ENCODE peak calls at places on chromosomes 16 and 17, in nine cellular contexts. F is fibroblast of lung, P is tibial nerve, N is left ventricle myocardium inferior, S is breast epithelium, A is heart right ventricle, G is Caco-2, R is mucosa of descending colon, J is cardiac muscle cell. V is an unnamed sample.

GRCh38 chr17:37391146-37391545 is 15.4 kb downstream of the C17orf78 start:
- DNase-seq in F (peak; percentile 29), P (no peak), N (no peak), S (no peak), A (no peak), G (no peak), R (no peak), J (no peak), V (no peak)

GRCh38 chr17:34163681-34164080 is 91.4 kb upstream of the CCL2 start:
- DNase-seq in F (peak; percentile 11), P (no peak), N (no peak), S (no peak), A (no peak), G (no peak), R (no peak), J (peak; percentile 32), V (no peak)

GRCh38 chr17:4796550-4796915 is 569 bp downstream of the PSMB6 start:
- DNase-seq in F (peak; percentile 47), P (no peak), N (no peak), S (no peak), A (no peak), G (no peak), R (no peak), J (peak; percentile 52), V (peak; percentile 53)

GRCh38 chr16:73161977-73162376 is 114.0 kb upstream of the ZFHX3 start:
- DNase-seq in F (no peak), P (no peak), N (no peak), S (no peak), A (no peak), G (no peak), R (no peak), J (no peak), V (peak; percentile 37)

GRCh38 chr17:6696906-6697305 is 16.3 kb downstream of the SLC13A5 start:
- DNase-seq in F (no peak), P (no peak), N (no peak), S (no peak), A (no peak), G (no peak), R (no peak), J (no peak), V (no peak)

GRCh38 chr17:78134899-78135385 is 4.4 kb downstream of the TMC8 start:
- DNase-seq in F (no peak), P (no peak), N (no peak), S (no peak), A (no peak), G (no peak), R (peak; percentile 37), J (no peak), V (no peak)

GRCh38 chr17:42016411-42016831 is 818 bp downstream of the DNAJC7 start:
- DNase-seq in F (peak; percentile 31), P (no peak), N (no peak), S (no peak), A (no peak), G (no peak), R (no peak), J (no peak), V (no peak)

GRCh38 chr16:380837-381787 is 666 bp downstream of the PGAP6 start:
- DNase-seq in F (no peak), P (no peak), N (no peak), S (no peak), A (no peak), G (peak; percentile 44), R (peak; percentile 72), J (peak; percentile 67), V (peak; percentile 46)

GRCh38 chr17:45234641-45235040 is 13.0 kb downstream of the FMNL1 start:
- DNase-seq in F (no peak), P (no peak), N (no peak), S (no peak), A (no peak), G (peak; percentile 76), R (no peak), J (peak; percentile 55), V (peak; percentile 62)

GRCh38 chr17:47896672-47897490 is 845 bp downstream of the SP2 start:
- DNase-seq in F (peak; percentile 20), P (no peak), N (no peak), S (no peak), A (no peak), G (no peak), R (no peak), J (no peak), V (no peak)

DNA sequence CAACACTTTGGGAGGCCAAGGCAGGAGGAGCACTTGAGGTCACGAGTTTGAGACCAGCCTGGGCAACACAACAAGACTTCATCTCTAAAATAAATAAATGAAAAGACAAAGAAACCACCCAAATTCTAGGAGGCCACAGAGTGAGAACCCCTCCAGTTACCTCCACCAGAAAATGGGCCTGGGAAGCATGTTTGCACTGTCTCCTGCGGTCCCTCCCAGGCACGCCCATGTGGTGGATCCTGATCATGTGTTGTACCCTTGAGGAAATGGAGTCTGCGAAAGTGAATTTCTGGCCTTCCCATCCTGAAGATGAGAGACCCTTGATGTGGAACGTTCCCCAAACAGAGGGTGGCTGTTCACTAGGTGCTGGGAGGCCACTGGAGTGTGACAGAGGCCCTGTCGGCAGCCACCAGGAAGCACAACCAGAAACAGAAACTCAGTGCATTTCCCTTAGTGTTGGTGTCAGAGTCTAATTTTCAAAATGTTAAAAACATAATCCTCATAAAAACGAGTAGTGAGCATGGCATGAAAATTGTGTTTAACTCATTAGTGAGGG is 19.2 kb upstream of the USP22 start:
- DNase-seq in F (no peak), P (no peak), N (no peak), S (no peak), A (no peak), G (no peak), R (no peak), J (no peak), V (no peak)
- H3K4me1 ChIP-seq in F (no peaks in the 10 kb centered on the region), P (no peaks in the 10 kb centered on the region), N (no peaks in the 10 kb centered on the region), S (no peaks in the 10 kb centered on the region), A (no peaks in the 10 kb centered on the region), G (no peaks in the 10 kb centered on the region), R (no peaks in the 10 kb centered on the region), J (no peaks in the 10 kb centered on the region), V (no peaks in the 10 kb centered on the region)

DNA sequence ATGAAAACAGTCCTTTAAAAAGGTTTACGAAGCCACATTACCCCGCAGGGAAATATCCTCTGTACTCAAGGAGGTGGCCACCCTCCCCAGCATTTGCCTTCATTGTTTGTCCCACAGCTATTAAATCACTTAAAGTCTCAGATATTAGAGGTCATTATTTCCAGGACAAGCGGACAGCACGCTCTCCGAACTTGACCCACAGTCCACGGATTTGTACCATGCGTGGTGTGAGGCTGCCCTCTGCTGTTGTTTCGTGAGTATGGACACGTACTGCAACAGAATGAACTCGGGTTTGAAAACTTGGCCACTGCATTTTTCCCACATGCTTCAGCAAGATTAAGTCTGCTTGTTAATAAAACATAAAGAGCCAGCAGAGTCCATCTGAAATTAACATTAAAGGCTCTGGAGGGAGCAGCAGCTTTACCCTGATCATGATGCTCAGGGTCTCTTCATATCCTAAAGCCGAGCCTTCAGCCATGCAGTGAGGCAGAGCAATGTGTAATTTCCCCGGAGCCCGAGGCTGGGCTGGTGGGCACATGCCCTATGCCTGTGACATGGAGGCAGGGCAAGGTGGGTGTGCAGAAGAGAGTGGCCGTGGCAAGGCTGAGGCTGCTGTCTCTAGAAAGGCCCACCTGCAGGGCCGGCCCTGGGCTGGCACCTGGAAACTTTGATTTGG is 19.7 kb downstream of the MEAK7 start:
- DNase-seq in F (peak; percentile 41), P (peak; percentile 80), N (peak; percentile 62), S (peak; percentile 30), A (peak; percentile 66), G (peak; percentile 65), R (no peak), J (peak; percentile 62), V (peak; percentile 36)
- H3K36me3 ChIP-seq in F (peaks cover 22% of the 10 kb centered on the region), P (peaks cover 9% of the 10 kb centered on the region), N (peaks cover 70% of the 10 kb centered on the region), S (no peaks in the 10 kb centered on the region), A (peaks cover 65% of the 10 kb centered on the region), G (peaks cover 1% of the 10 kb centered on the region), R (no peaks in the 10 kb centered on the region), J (peaks cover 7% of the 10 kb centered on the region), V (no peaks in the 10 kb centered on the region)

GRCh38 chr16:87847467-87847784 is 21.9 kb downstream of the SLC7A5 start:
- DNase-seq in F (no peak), P (no peak), N (no peak), S (no peak), A (no peak), G (no peak), R (no peak), J (no peak), V (no peak)

GRCh38 chr16:87849419-87850008 is 19.8 kb downstream of the SLC7A5 start:
- DNase-seq in F (no peak), P (no peak), N (no peak), S (no peak), A (no peak), G (no peak), R (no peak), J (no peak), V (no peak)

GRCh38 chr16:87848676-87849345 is 20.5 kb downstream of the SLC7A5 start:
- DNase-seq in F (no peak), P (no peak), N (no peak), S (peak; percentile 53), A (no peak), G (no peak), R (no peak), J (no peak), V (peak; percentile 65)

GRCh38 chr16:87846705-87847466 is 22.4 kb downstream of the SLC7A5 start:
- DNase-seq in F (no peak), P (no peak), N (no peak), S (no peak), A (no peak), G (no peak), R (no peak), J (no peak), V (no peak)

GRCh38 chr16:87847785-87848675 is 21.3 kb downstream of the SLC7A5 start:
- DNase-seq in F (no peak), P (no peak), N (no peak), S (no peak), A (no peak), G (no peak), R (no peak), J (no peak), V (peak; percentile 54)
- H3K4me1 ChIP-seq in F (peaks cover 6% of the 10 kb centered on the region), P (peaks cover 26% of the 10 kb centered on the region), N (peaks cover 27% of the 10 kb centered on the region), S (peaks cover 14% of the 10 kb centered on the region), A (peaks cover 5% of the 10 kb centered on the region), G (peaks cover 38% of the 10 kb centered on the region), R (peaks cover 2% of the 10 kb centered on the region), J (peaks cover 17% of the 10 kb centered on the region), V (peaks cover 56% of the 10 kb centered on the region)

GRCh38 chr17:50817142-50817751 is 18.1 kb upstream of the WFIKKN2 start:
- DNase-seq in F (no peak), P (peak; percentile 26), N (peak; percentile 49), S (no peak), A (peak; percentile 29), G (no peak), R (no peak), J (peak; percentile 60), V (no peak)

GRCh38 chr17:50820651-50821050 is 14.7 kb upstream of the WFIKKN2 start:
- DNase-seq in F (no peak), P (no peak), N (no peak), S (no peak), A (no peak), G (no peak), R (no peak), J (no peak), V (no peak)

GRCh38 chr17:50815400-50815799 is 20.0 kb upstream of the WFIKKN2 start:
- DNase-seq in F (no peak), P (no peak), N (no peak), S (no peak), A (no peak), G (no peak), R (no peak), J (no peak), V (no peak)

GRCh38 chr17:50817838-50818237 is 17.5 kb upstream of the WFIKKN2 start:
- DNase-seq in F (peak; percentile 61), P (no peak), N (no peak), S (no peak), A (no peak), G (no peak), R (no peak), J (no peak), V (no peak)

GRCh38 chr17:50818266-50818665 is 17.1 kb upstream of the WFIKKN2 start:
- DNase-seq in F (no peak), P (no peak), N (no peak), S (no peak), A (no peak), G (no peak), R (no peak), J (no peak), V (no peak)
- H3K36me3 ChIP-seq in F (no peaks in the 10 kb centered on the region), P (no peaks in the 10 kb centered on the region), N (no peaks in the 10 kb centered on the region), S (no peaks in the 10 kb centered on the region), A (no peaks in the 10 kb centered on the region), G (no peaks in the 10 kb centered on the region), R (no peaks in the 10 kb centered on the region), J (no peaks in the 10 kb centered on the region), V (no peaks in the 10 kb centered on the region)